ENCODE peak calls at places on chromosomes 1 and 21, in nine cellular contexts. J, Z, U, P, B, S, D, Q and V are unnamed samples.

GRCh38 chr1:99756598-99756997 is 9.8 kb downstream of the FRRS1 start:
- DNase-seq in J (no peak), Z (no peak), U (no peak), P (peak), B (no peak), S (no peak), D (no peak), Q (peak), V (no peak)

GRCh38 chr1:66777846-66778245 is 23.2 kb downstream of the INSL5 start:
- DNase-seq in J (no peak), Z (no peak), U (no peak), P (no peak), B (no peak), S (no peak), D (no peak), Q (no peak), V (no peak)

GRCh38 chr21:29271927-29272333 is 26.8 kb upstream of the BACH1 start:
- DNase-seq in J (no peak), Z (no peak), U (no peak), P (no peak), B (no peak), S (no peak), D (no peak), Q (peak), V (no peak)

GRCh38 chr1:80801691-80802090 is 999.0 kb upstream of the ADGRL2 start:
- DNase-seq in J (no peak), Z (no peak), U (no peak), P (no peak), B (no peak), S (no peak), D (no peak), Q (no peak), V (no peak)

GRCh38 chr1:8424539-8425116 is 106.7 kb downstream of the SLC45A1 start:
- DNase-seq in J (no peak), Z (peak), U (peak), P (peak), B (peak), S (no peak), D (peak), Q (no peak), V (peak)

GRCh38 chr1:204224655-204225054 is 10.9 kb upstream of the GOLT1A start:
- DNase-seq in J (no peak), Z (no peak), U (no peak), P (no peak), B (no peak), S (no peak), D (no peak), Q (no peak), V (no peak)

GRCh38 chr1:212475151-212475550 is 42.4 kb downstream of the NENF start:
- DNase-seq in J (no peak), Z (no peak), U (no peak), P (no peak), B (no peak), S (no peak), D (no peak), Q (no peak), V (no peak)

GRCh38 chr1:205492201-205492667 is 12.2 kb upstream of the CDK18 start:
- DNase-seq in J (no peak), Z (no peak), U (peak), P (peak), B (no peak), S (no peak), D (no peak), Q (no peak), V (no peak)

GRCh38 chr1:233625510-233625981 is 11.6 kb downstream of the KCNK1 start:
- DNase-seq in J (no peak), Z (no peak), U (no peak), P (no peak), B (no peak), S (no peak), D (no peak), Q (no peak), V (no peak)

GRCh38 chr1:223731076-223731770 is 18.9 kb downstream of the CAPN2 start:
- DNase-seq in J (peak), Z (no peak), U (peak), P (no peak), B (no peak), S (no peak), D (no peak), Q (peak), V (no peak)

GRCh38 chr1:4770713-4771112 is 116.3 kb downstream of the AJAP1 start:
- DNase-seq in J (no peak), Z (no peak), U (no peak), P (no peak), B (no peak), S (no peak), D (no peak), Q (no peak), V (no peak)

GRCh38 chr1:5485968-5486665 is 506.1 kb downstream of the NPHP4 start:
- DNase-seq in J (no peak), Z (no peak), U (no peak), P (no peak), B (no peak), S (no peak), D (no peak), Q (no peak), V (no peak)

GRCh38 chr21:28099296-28099695 is 893.4 kb downstream of the LTN1 start:
- DNase-seq in J (no peak), Z (no peak), U (peak), P (no peak), B (no peak), S (no peak), D (no peak), Q (peak), V (no peak)

GRCh38 chr1:52976183-52977035 is 49.3 kb downstream of the SCP2 start:
- DNase-seq in J (no peak), Z (no peak), U (no peak), P (no peak), B (peak), S (no peak), D (no peak), Q (no peak), V (no peak)

GRCh38 chr1:90798883-90799282 is 81.8 kb upstream of the BARHL2 start:
- DNase-seq in J (no peak), Z (no peak), U (no peak), P (no peak), B (no peak), S (no peak), D (no peak), Q (no peak), V (no peak)

GRCh38 chr1:162062542-162063015 is 6.9 kb upstream of the NOS1AP start:
- DNase-seq in J (no peak), Z (no peak), U (peak), P (no peak), B (no peak), S (no peak), D (no peak), Q (peak), V (no peak)

GRCh38 chr1:239952348-239953307 is 139.1 kb upstream of the FMN2 start:
- DNase-seq in J (no peak), Z (no peak), U (peak), P (peak), B (peak), S (peak), D (no peak), Q (no peak), V (no peak)

GRCh38 chr1:181459067-181459466 is 24.2 kb upstream of the CACNA1E start:
- DNase-seq in J (no peak), Z (no peak), U (no peak), P (peak), B (no peak), S (no peak), D (no peak), Q (no peak), V (no peak)

GRCh38 chr1:202623075-202623474 is 87.2 kb downstream of the SYT2 start:
- DNase-seq in J (no peak), Z (no peak), U (no peak), P (no peak), B (no peak), S (no peak), D (no peak), Q (peak), V (no peak)

GRCh38 chr1:196890668-196891067 is 2.8 kb downstream of the CFHR4 start:
- DNase-seq in J (no peak), Z (no peak), U (no peak), P (no peak), B (no peak), S (no peak), D (no peak), Q (no peak), V (no peak)

GRCh38 chr21:23968722-23969647 is 1638.3 kb downstream of the MRPL39 start:
- DNase-seq in J (no peak), Z (peak), U (peak), P (peak), B (peak), S (no peak), D (peak), Q (no peak), V (no peak)

GRCh38 chr1:155911156-155912055 is at the start of gene RIT1:
- DNase-seq in J (peak), Z (peak), U (peak), P (peak), B (peak), S (peak), D (peak), Q (peak), V (peak)
- TF ChIP-seq CTCF in J (no peak), Z (no peak), U (peak), P (no peak), B (no peak), S (peak), D (no peak), Q (no peak), V (no peak)

DNA sequence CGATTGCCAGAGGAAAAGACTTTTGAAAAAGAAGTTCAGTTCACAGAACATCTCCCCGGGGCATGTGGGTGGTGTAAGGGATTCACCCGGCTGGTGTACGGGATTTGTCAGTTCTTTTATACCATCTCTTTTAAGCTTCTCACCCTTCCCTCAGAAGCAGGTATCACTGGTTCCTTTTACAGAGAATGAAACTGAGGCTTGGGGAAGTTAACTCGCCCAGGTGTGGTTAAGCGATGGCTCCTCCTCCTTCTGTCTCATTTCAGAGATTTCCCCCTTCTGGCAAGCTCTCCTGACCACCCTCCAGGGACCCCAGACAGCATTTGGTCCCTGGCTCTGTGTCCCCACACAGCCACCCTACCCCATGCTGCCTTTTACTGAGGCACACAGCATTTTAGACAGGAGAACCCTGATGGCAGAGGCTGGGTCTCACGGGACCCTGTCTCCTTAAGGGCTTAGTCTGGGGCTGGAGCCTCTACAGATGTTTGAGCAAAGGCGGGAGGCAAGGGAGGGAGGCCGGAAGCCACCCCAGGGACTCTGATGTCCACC is 2.8 kb upstream of the ECE1 start:
- DNase-seq in J (no peak), Z (peak), U (no peak), P (no peak), B (no peak), S (no peak), D (no peak), Q (no peak), V (no peak)
- TF ChIP-seq CTCF in J (no peak), Z (no peak), U (no peak), P (no peak), B (no peak), S (no peak), D (no peak), Q (no peak), V (no peak)

GRCh38 chr1:84809023-84809422 is 84.0 kb downstream of the LPAR3 start:
- DNase-seq in J (no peak), Z (no peak), U (no peak), P (no peak), B (no peak), S (no peak), D (no peak), Q (no peak), V (no peak)
- TF ChIP-seq CTCF in J (no peak), Z (no peak), U (no peak), P (no peak), B (no peak), S (no peak), D (no peak), Q (no peak), V (no peak)

DNA sequence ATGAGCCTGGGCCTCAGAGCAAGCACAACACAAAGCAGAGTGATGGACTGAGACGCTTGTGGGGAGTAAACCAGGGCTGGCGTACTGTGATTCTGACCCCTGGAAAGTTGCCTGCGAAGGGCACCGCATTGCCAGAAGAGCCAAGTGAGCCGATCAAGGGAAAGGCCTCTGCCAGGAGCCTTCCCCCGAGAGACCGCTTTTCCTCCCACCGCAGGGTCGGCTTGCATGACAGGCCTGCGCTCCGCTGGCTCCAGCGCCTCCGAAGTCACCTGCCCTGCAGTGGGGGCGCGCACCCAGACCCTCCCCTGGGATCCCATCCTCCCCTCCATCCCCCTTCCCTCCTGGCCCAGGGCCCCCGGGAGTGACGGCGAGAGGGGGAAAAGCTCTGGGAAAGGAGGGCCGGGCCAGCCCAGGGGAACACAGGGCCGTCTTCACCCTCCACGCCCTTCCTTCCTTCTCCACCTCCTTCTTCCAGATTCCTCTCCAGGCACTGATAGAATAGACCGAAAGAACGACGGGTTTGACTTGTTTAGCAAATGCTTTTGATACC is 165.0 kb downstream of the TRIM33 start:
- DNase-seq in J (peak), Z (no peak), U (peak), P (peak), B (peak), S (peak), D (no peak), Q (no peak), V (no peak)
- TF ChIP-seq CTCF in J (no peak), Z (no peak), U (no peak), P (no peak), B (no peak), S (no peak), D (no peak), Q (no peak), V (no peak)

DNA sequence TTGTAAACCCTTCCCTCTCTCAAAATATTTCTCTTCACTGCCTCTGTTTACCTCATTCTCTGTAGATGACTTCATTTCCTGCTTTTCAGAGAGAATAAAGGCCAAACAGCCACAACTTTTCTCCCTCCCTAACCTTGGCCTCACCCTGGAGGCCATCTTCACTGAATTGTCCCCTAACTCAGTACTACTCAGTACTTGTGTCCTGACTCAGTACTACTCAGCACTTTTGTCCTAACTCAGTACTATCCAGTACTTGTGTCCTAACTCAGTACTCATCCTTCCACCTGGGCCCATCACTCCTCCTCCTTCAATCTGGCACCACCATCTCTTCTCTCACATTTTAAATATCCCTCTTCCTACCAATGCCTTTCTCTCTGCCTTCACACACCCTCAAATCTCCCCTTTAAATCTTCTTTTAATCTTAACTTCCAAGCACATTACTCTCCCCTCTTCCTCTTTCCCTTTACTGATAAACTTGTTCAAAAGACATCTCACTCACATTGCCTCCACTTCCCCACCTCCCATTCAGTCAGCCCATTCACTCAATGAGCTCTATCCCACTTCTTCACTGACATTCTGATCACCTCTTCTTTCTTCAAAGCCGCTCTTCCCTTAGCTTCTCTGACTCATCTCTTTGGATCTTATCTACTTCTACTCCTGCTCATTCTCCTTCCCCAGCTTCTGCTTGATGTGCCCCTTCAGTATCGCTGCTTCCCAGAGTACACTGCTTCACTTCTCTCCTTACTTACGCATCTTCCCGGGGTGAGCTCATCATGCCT is 121.4 kb downstream of the RNF220 start:
- DNase-seq in J (no peak), Z (no peak), U (no peak), P (no peak), B (no peak), S (no peak), D (no peak), Q (no peak), V (no peak)
- TF ChIP-seq CTCF in J (no peak), Z (no peak), U (no peak), P (no peak), B (no peak), S (no peak), D (no peak), Q (no peak), V (no peak)

GRCh38 chr1:74508449-74508848 is 4.0 kb downstream of the LRRC53 start:
- DNase-seq in J (no peak), Z (no peak), U (no peak), P (no peak), B (peak), S (no peak), D (no peak), Q (no peak), V (no peak)

GRCh38 chr1:74504125-74505065 is 8.0 kb downstream of the LRRC53 start:
- DNase-seq in J (peak), Z (peak), U (peak), P (peak), B (peak), S (peak), D (no peak), Q (peak), V (no peak)

GRCh38 chr1:74506311-74506710 is 6.1 kb downstream of the LRRC53 start:
- DNase-seq in J (no peak), Z (no peak), U (no peak), P (no peak), B (no peak), S (no peak), D (no peak), Q (no peak), V (no peak)

GRCh38 chr1:74505133-74505532 is 7.3 kb downstream of the LRRC53 start:
- DNase-seq in J (no peak), Z (no peak), U (peak), P (no peak), B (peak), S (no peak), D (no peak), Q (no peak), V (no peak)

DNA sequence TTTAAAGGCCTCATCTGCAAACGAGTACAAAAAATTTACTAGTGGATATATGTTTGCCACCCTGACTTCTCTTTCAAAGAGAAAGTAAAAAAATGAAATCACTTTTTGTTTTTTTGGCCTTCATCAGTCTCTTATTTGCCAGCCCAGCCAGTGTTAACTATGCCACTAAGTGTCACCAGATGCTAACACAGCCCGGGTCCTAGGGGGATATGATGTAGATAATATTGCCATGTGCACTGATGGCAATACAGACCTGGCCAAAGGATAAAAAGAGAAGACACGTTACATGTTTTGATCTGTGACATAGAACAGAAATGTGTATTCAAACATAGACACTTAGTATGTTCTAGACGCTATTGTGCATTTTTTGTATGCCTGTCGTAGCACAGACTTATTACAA is 6.5 kb downstream of the LRRC53 start:
- DNase-seq in J (no peak), Z (no peak), U (no peak), P (no peak), B (no peak), S (no peak), D (no peak), Q (no peak), V (no peak)
- TF ChIP-seq CTCF in J (no peak), Z (no peak), U (no peak), P (no peak), B (no peak), S (no peak), D (no peak), Q (no peak), V (no peak)

GRCh38 chr1:54134301-54134700 is 18.5 kb downstream of the CDCP2 start:
- DNase-seq in J (no peak), Z (no peak), U (no peak), P (no peak), B (no peak), S (no peak), D (no peak), Q (no peak), V (no peak)
- TF ChIP-seq CTCF in J (no peak), Z (no peak), U (no peak), P (no peak), B (no peak), S (no peak), D (no peak), Q (no peak), V (no peak)

GRCh38 chr1:170012920-170013319 is 61.6 kb downstream of the KIFAP3 start:
- DNase-seq in J (no peak), Z (no peak), U (no peak), P (no peak), B (no peak), S (no peak), D (no peak), Q (no peak), V (no peak)

GRCh38 chr1:170010443-170010842 is 64.1 kb downstream of the KIFAP3 start:
- DNase-seq in J (no peak), Z (no peak), U (peak), P (peak), B (no peak), S (no peak), D (no peak), Q (peak), V (no peak)
- TF ChIP-seq CTCF in J (peak), Z (no peak), U (peak), P (peak), B (peak), S (peak), D (peak), Q (peak), V (no peak)

GRCh38 chr1:170985406-170985805 is 50.1 kb downstream of the MROH9 start:
- DNase-seq in J (no peak), Z (no peak), U (no peak), P (no peak), B (no peak), S (no peak), D (no peak), Q (no peak), V (no peak)
- TF ChIP-seq CTCF in J (no peak), Z (no peak), U (no peak), P (no peak), B (no peak), S (no peak), D (no peak), Q (no peak), V (no peak)